ENCODE peak calls at places on chromosomes 5 and 9, in five cellular contexts. Z, C, O, R and V are unnamed samples.

GRCh38 chr5:178301641-178302040 is 69.0 kb upstream of the PHYKPL start:
- DNase-seq in Z (no peak), C (no peak), O (no peak), R (peak), V (no peak)

GRCh38 chr9:5488616-5489015 is 21.7 kb upstream of the PDCD1LG2 start:
- DNase-seq in Z (no peak), C (no peak), O (no peak), R (no peak), V (no peak)

GRCh38 chr9:116737137-116737546 is 50.0 kb downstream of the TRIM32 start:
- DNase-seq in Z (peak), C (peak), O (peak), R (peak), V (peak)

GRCh38 chr9:116312221-116312620 is 158.6 kb downstream of the PAPPA start:
- DNase-seq in Z (no peak), C (no peak), O (no peak), R (no peak), V (no peak)

GRCh38 chr5:141757402-141757801 is 75.4 kb upstream of the ARAP3 start:
- DNase-seq in Z (no peak), C (no peak), O (peak), R (no peak), V (no peak)

GRCh38 chr5:131749138-131749537 is 47.7 kb downstream of the FNIP1 start:
- DNase-seq in Z (no peak), C (no peak), O (no peak), R (no peak), V (no peak)

GRCh38 chr9:97632406-97632991 is 669 bp downstream of the TSTD2 start:
- DNase-seq in Z (peak), C (no peak), O (no peak), R (peak), V (no peak)

GRCh38 chr5:81786509-81786908 is 35.6 kb upstream of the SSBP2 start:
- DNase-seq in Z (no peak), C (no peak), O (no peak), R (no peak), V (no peak)

GRCh38 chr9:90020277-90020871 is 415.6 kb downstream of the GADD45G start:
- DNase-seq in Z (no peak), C (no peak), O (no peak), R (no peak), V (no peak)

GRCh38 chr9:98974554-98974953 is 30.8 kb downstream of the COL15A1 start:
- DNase-seq in Z (no peak), C (no peak), O (no peak), R (no peak), V (no peak)

GRCh38 chr9:136151214-136151804 is 32.6 kb upstream of the TMEM250 start:
- DNase-seq in Z (no peak), C (no peak), O (no peak), R (no peak), V (no peak)

GRCh38 chr5:157520911-157521703 is 54.5 kb downstream of the ADAM19 start:
- DNase-seq in Z (no peak), C (no peak), O (peak), R (no peak), V (no peak)

GRCh38 chr5:56711191-56711590 is 104.2 kb upstream of the MAP3K1 start:
- DNase-seq in Z (no peak), C (no peak), O (no peak), R (no peak), V (no peak)

GRCh38 chr9:117907420-117907819 is 203.2 kb downstream of the TLR4 start:
- DNase-seq in Z (no peak), C (no peak), O (no peak), R (no peak), V (no peak)

GRCh38 chr9:13587581-13587980 is 308.1 kb upstream of the MPDZ start:
- DNase-seq in Z (no peak), C (no peak), O (no peak), R (no peak), V (no peak)

GRCh38 chr5:168592014-168592368 is 12.8 kb upstream of the PANK3 start:
- DNase-seq in Z (no peak), C (no peak), O (no peak), R (no peak), V (no peak)

GRCh38 chr9:87116492-87116891 is 169.2 kb upstream of the GAS1 start:
- DNase-seq in Z (no peak), C (no peak), O (no peak), R (no peak), V (no peak)

GRCh38 chr5:33272288-33272687 is 168.5 kb upstream of the TARS1 start:
- DNase-seq in Z (no peak), C (no peak), O (peak), R (no peak), V (no peak)

DNA sequence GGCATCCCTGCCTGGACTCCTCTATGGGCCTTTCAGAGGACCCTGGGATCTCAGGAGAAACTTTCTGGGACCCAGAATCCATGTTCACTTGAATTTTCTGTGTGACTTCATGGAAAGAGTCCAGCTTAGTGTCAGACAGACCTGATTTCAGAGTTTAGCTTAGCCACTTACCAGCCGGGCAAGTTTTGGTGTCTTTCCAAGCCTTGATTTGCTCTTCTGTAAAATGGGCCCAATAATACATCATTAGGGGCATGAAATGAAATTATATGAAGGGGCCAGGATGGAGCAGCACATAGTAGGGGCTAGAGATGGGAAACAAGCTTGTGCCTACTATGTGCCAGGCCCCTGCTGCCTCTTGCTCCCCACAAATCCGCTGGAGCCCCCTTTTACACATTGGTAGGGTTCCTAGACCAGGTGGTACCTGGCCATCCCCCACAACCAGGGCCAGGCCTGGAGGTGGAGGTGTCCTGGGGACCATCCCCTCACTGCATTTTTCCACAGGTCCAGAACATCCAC is 33.2 kb upstream of the RPL26L1 start:
- DNase-seq in Z (no peak), C (no peak), O (no peak), R (no peak), V (no peak)
- TF ChIP-seq CTCF in Z (no peak), C (no peak), O (no peak), R (no peak), V (no peak)

DNA sequence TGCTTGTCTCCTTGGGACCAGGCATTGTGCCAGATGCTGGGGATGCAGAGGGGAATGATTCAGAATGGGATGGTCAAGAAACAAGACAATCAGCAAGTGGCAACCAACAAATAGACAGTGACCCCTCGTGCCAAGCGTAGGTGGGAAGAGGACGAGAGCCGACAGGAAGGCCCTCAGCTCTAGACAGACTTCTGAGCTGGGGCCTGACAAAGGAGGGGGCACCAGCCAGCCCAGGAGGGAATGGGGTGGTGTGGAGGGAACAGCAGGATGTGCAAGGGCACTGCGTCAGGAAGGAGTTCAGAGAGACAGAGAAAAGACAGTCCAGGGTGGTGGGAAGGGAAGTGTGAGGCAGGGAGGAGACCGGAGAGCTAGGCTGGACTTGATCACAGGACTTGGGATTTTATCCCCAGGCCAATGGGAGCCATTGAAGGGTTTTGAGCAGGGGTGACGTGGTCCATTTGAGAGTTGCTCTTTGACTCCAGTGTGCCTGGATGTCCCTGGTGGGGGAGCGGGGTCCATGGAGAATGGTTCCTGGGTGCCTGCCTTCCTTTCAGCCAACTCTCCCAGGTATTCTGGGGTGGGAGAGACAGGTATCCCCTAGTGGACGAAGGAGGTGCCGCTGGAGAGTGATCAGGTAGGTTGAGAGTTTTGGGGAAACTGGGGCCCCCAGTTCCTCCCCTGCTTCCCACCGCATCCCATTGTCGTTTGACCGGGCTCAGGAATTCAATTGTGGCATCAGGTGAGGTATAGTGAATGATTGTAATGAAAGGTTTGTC is 79.3 kb upstream of the ZNF618 start:
- DNase-seq in Z (no peak), C (no peak), O (no peak), R (no peak), V (no peak)
- TF ChIP-seq CTCF in Z (peak), C (no peak), O (no peak), R (no peak), V (no peak)

GRCh38 chr9:137972355-137972987 is 94.9 kb downstream of the CACNA1B start:
- DNase-seq in Z (no peak), C (no peak), O (no peak), R (peak), V (no peak)
- TF ChIP-seq CTCF in Z (no peak), C (no peak), O (no peak), R (no peak), V (no peak)

GRCh38 chr5:75667586-75667985 is 49.7 kb downstream of the POC5 start:
- DNase-seq in Z (no peak), C (no peak), O (no peak), R (no peak), V (no peak)
- TF ChIP-seq CTCF in Z (no peak), C (no peak), O (peak), R (no peak), V (no peak)